ENCODE peak calls at places on chromosomes 1 and 21, in five cellular contexts. W is pancreas, D is OCI-LY7, A is IMR-90, O is fibroblast of lung. E is an unnamed sample. For H3K4me1 and H3K36me3, the result is how much of the 10 kb centered on the place peaks cover.

GRCh38 chr1:55369474-55369873 is 154.3 kb upstream of the USP24 start:
- DNase-seq in W (no peak), D (no peak), A (peak), O (peak), E (no peak)

GRCh38 chr1:209625205-209625549 is 27.0 kb downstream of the LAMB3 start:
- DNase-seq in W (no peak), D (no peak), A (no peak), O (peak), E (no peak)

GRCh38 chr1:156711011-156711817 is 5.8 kb upstream of the CRABP2 start:
- DNase-seq in W (no peak), D (no peak), A (no peak), O (peak), E (peak)

GRCh38 chr1:163528710-163529348 is 207.1 kb downstream of the NUF2 start:
- DNase-seq in W (no peak), D (peak), A (peak), O (peak), E (peak)

GRCh38 chr1:61139324-61140055 is 57.1 kb downstream of the NFIA start:
- DNase-seq in W (no peak), D (no peak), A (peak), O (peak), E (no peak)

GRCh38 chr1:228988655-228989054 is 253.4 kb downstream of the RHOU start:
- DNase-seq in W (no peak), D (no peak), A (no peak), O (peak), E (no peak)

GRCh38 chr1:209409786-209410185 is 173.7 kb upstream of the CAMK1G start:
- DNase-seq in W (no peak), D (no peak), A (peak), O (peak), E (no peak)

GRCh38 chr1:20072771-20073170 is 2.8 kb downstream of the PLA2G5 start:
- DNase-seq in W (no peak), D (no peak), A (no peak), O (no peak), E (no peak)

GRCh38 chr1:116504308-116505156 is 66.3 kb downstream of the CD58 start:
- DNase-seq in W (peak), D (peak), A (peak), O (peak), E (no peak)

GRCh38 chr1:225766967-225767413 is 10.6 kb upstream of the SRP9 start:
- DNase-seq in W (no peak), D (peak), A (peak), O (peak), E (peak)

GRCh38 chr1:75908717-75909152 is 23.5 kb downstream of the ASB17 start:
- DNase-seq in W (no peak), D (peak), A (peak), O (peak), E (no peak)

GRCh38 chr21:17527711-17528110 is 14.9 kb downstream of the CXADR start:
- DNase-seq in W (no peak), D (no peak), A (no peak), O (no peak), E (no peak)
- H3K4me1 ChIP-seq in W (under half), D (under half), A (under half), O (under half), E (under half)

GRCh38 chr1:235860829-235861228 is 5.9 kb downstream of the LYST start:
- DNase-seq in W (no peak), D (no peak), A (no peak), O (no peak), E (no peak)

GRCh38 chr1:235859775-235860174 is 6.9 kb downstream of the LYST start:
- DNase-seq in W (no peak), D (no peak), A (no peak), O (no peak), E (no peak)

GRCh38 chr1:235858784-235859183 is 7.9 kb downstream of the LYST start:
- DNase-seq in W (no peak), D (no peak), A (no peak), O (no peak), E (no peak)

GRCh38 chr1:235855811-235856429 is 10.8 kb downstream of the LYST start:
- DNase-seq in W (no peak), D (no peak), A (peak), O (peak), E (no peak)

DNA sequence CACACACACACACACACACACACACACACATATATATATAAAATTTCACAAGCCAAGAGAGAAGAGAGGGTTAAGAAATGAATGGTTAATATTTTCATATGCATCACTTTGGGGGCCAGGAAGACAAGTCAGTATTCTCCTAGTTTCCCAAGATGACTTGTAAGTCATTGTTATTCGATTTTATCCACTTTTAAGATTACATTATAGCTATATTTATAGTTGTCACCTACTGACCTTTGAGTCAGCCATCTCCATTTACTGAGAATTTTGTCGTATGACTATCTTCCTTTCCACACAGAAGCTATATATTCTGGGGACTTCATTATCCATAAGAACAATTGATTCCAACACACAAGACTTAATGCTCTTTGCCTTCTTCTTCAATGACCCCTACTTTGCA is 8.9 kb downstream of the LYST start:
- DNase-seq in W (no peak), D (no peak), A (no peak), O (no peak), E (no peak)
- H3K36me3 ChIP-seq in W (under half), D (under half), A (under half), O (under half), E (under half)

DNA sequence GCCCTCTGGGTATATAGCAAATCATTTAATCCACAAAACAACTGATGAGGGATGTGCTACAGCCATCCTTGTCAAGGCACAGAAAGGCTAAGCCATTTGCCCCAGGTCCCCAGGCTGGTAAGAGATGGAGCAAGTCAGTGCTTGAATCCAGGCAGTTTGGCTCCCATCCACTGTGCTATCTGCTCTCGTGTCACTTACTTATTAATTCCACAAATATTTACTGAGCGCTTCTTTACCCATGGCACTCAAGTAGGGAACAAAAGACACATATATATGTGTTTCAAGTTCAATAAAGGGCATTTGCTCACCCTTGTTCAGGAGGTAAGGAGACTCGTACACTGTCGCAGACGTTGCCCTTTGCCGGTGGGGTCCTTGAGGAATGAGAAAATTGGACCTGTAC is 38.6 kb upstream of the MPZL1 start:
- DNase-seq in W (no peak), D (no peak), A (no peak), O (no peak), E (no peak)
- H3K4me1 ChIP-seq in W (under half), D (half or more), A (under half), O (under half), E (under half)

GRCh38 chr1:31005617-31006166 is 59.8 kb downstream of the PUM1 start:
- DNase-seq in W (no peak), D (no peak), A (no peak), O (no peak), E (no peak)

GRCh38 chr1:31004231-31004621 is 61.3 kb downstream of the PUM1 start:
- DNase-seq in W (no peak), D (no peak), A (no peak), O (no peak), E (no peak)

GRCh38 chr1:31007462-31007991 is 58.0 kb downstream of the PUM1 start:
- DNase-seq in W (no peak), D (no peak), A (peak), O (peak), E (no peak)

GRCh38 chr1:31005198-31005597 is 60.3 kb downstream of the PUM1 start:
- DNase-seq in W (no peak), D (no peak), A (no peak), O (no peak), E (no peak)

DNA sequence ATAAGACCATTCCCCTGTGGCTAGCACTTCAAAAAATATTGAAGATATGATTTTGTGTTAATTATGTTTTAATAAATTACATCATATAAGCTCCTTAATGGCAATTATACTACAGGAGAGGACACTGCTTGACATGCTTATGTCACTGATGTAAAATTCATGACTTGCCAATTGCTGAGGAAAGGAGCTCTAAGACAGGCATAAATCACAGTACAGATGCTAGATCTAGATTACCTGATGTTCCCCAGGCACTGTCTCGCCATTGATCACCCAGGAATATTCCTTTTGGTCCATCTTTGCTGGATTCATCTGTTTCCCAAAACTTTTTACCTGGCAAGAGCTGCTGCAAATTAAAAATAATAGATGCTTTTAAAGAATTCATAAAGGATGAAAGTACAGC is 58.8 kb downstream of the PUM1 start:
- DNase-seq in W (no peak), D (no peak), A (no peak), O (no peak), E (no peak)
- H3K36me3 ChIP-seq in W (under half), D (half or more), A (under half), O (under half), E (under half)

GRCh38 chr1:111516008-111516535 is 12.6 kb upstream of the ADORA3 start:
- DNase-seq in W (no peak), D (peak), A (peak), O (peak), E (peak)
- H3K4me1 ChIP-seq in W (under half), D (under half), A (under half), O (under half), E (under half)

DNA sequence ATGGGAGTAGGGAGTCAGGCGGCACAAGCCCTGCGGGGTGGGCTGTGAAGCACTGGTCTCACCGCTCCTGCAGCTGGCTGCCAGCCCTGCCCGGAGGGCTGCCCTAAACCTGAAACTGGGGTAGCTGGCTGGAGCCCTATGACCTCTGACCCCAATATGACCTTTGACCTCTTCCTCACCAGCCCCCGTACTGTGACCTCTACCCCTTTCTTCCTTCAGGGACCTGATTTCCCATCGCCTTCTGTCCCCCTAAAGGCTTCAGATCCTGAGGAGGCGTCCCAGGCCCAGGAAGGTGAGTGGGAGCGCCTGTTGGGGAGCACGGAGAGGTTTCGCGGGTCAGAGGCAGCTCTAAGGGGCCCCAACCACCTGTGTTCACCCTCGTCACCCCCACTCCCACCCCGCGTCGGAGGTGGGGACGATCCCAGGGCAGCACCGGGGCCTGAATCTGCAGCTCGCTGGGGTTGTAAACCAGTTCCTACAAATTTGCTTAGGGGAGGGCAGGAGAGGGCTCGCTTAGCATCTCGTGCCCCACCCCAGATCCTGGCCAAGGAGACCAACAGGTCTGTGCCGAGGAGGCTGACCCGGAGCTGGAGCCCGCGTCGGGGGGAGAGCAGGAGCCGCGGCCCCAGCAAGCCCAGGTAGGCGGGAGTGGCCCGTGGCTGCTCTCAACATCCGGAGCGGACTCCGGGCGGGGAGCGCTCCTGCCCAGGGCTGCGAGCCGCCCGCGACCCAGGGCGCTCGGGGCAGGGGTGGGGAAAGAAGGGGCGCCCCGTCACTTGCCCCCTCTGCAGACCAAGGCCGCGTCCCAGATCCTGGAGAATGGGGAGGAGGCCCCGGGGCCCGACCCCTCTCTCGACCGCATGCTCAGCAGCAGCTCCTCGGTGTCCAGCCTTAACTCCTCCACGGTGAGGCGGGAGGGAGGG is 7.3 kb downstream of the SYTL1 start:
- DNase-seq in W (peak), D (no peak), A (no peak), O (peak), E (no peak)
- H3K36me3 ChIP-seq in W (under half), D (under half), A (under half), O (under half), E (under half)

GRCh38 chr1:94205639-94206038 is 31.7 kb downstream of the ARHGAP29 start:
- DNase-seq in W (no peak), D (no peak), A (no peak), O (peak), E (no peak)

GRCh38 chr1:94209425-94209824 is 28.0 kb downstream of the ARHGAP29 start:
- DNase-seq in W (no peak), D (no peak), A (peak), O (peak), E (no peak)

GRCh38 chr1:94215955-94216354 is 21.4 kb downstream of the ARHGAP29 start:
- DNase-seq in W (no peak), D (no peak), A (peak), O (peak), E (no peak)

GRCh38 chr1:94207695-94208094 is 29.7 kb downstream of the ARHGAP29 start:
- DNase-seq in W (no peak), D (no peak), A (no peak), O (no peak), E (no peak)

GRCh38 chr1:94209982-94210381 is 27.4 kb downstream of the ARHGAP29 start:
- DNase-seq in W (no peak), D (no peak), A (no peak), O (no peak), E (no peak)
- H3K4me1 ChIP-seq in W (under half), D (under half), A (under half), O (under half), E (under half)

GRCh38 chr21:46562964-46563607 is 41.8 kb downstream of the S100B start:
- DNase-seq in W (no peak), D (no peak), A (no peak), O (no peak), E (no peak)
- H3K36me3 ChIP-seq in W (under half), D (under half), A (half or more), O (under half), E (under half)

GRCh38 chr21:45764792-45765191 is 121.3 kb downstream of the PCBP3 start:
- DNase-seq in W (no peak), D (no peak), A (no peak), O (no peak), E (no peak)

GRCh38 chr21:45761703-45762102 is 118.2 kb downstream of the PCBP3 start:
- DNase-seq in W (no peak), D (no peak), A (no peak), O (no peak), E (no peak)

GRCh38 chr21:45763074-45763473 is 119.5 kb downstream of the PCBP3 start:
- DNase-seq in W (no peak), D (no peak), A (no peak), O (peak), E (no peak)

GRCh38 chr21:45765375-45765774 is 121.8 kb downstream of the PCBP3 start:
- DNase-seq in W (no peak), D (no peak), A (no peak), O (no peak), E (no peak)

GRCh38 chr21:45763506-45763905 is 120.0 kb downstream of the PCBP3 start:
- DNase-seq in W (no peak), D (no peak), A (no peak), O (no peak), E (no peak)
- H3K4me1 ChIP-seq in W (under half), D (under half), A (under half), O (under half), E (under half)